ENCODE peak calls at places on chromosome 14, in nine cellular contexts. M is fibroblast of lung, J is OCI-LY7, T is mucosa of descending colon, G is transverse colon, Y is upper lobe of right lung, H is HCT116, O is lower lobe of right lung, N is IMR-90. U is an unnamed sample. For H3K4me1, the result is how much of the 10 kb centered on the place peaks cover.

GRCh38 chr14:32027255-32027939 is 49.7 kb upstream of the ARHGAP5 start:
- DNase-seq in N (peak), G (no peak), T (no peak), M (no peak), J (no peak), H (no peak), O (no peak), Y (no peak), U (no peak)

GRCh38 chr14:104389326-104390220 is 190.0 kb upstream of the C14orf180 start:
- DNase-seq in G (no peak), N (no peak), H (no peak), J (peak), M (no peak), Y (peak), O (no peak), T (no peak), U (peak)

GRCh38 chr14:58923751-58924405 is 264.6 kb upstream of the DAAM1 start:
- DNase-seq in T (no peak), M (no peak), G (no peak), J (no peak), H (no peak), O (no peak), Y (no peak), N (no peak), U (no peak)

GRCh38 chr14:71574976-71575375 is 357.3 kb upstream of the RGS6 start:
- DNase-seq in O (no peak), Y (no peak), H (no peak), T (no peak), N (peak), M (peak), J (no peak), G (no peak), U (peak)

GRCh38 chr14:75279739-75280447 is 1.3 kb downstream of the FOS start:
- DNase-seq in G (peak), T (peak), M (peak), Y (peak), O (peak), H (no peak), J (no peak), N (peak), U (peak)

GRCh38 chr14:79587194-79587593 is 624.1 kb downstream of the DIO2 start:
- DNase-seq in T (no peak), N (no peak), M (peak), J (no peak), Y (no peak), G (no peak), H (no peak), O (no peak), U (no peak)

GRCh38 chr14:99564903-99565259 is 39.1 kb downstream of the CCDC85C start:
- DNase-seq in N (no peak), O (no peak), H (no peak), M (no peak), Y (no peak), J (no peak), T (no peak), G (no peak), U (no peak)

GRCh38 chr14:87615822-87616679 is 376.9 kb downstream of the GALC start:
- DNase-seq in O (no peak), Y (no peak), M (peak), G (peak), J (peak), H (peak), N (peak), T (peak), U (peak)

GRCh38 chr14:59055439-59056045 is 132.9 kb upstream of the DAAM1 start:
- DNase-seq in N (peak), M (peak), O (no peak), J (peak), Y (no peak), G (peak), H (peak), T (no peak), U (peak)

GRCh38 chr14:106174206-106174605 is 647.8 kb downstream of the TMEM121 start:
- DNase-seq in J (no peak), O (no peak), T (peak), N (no peak), Y (no peak), M (no peak), G (peak), H (no peak), U (no peak)

GRCh38 chr14:23118506-23119361 is at the start of gene CEBPE:
- DNase-seq in N (no peak), Y (no peak), M (no peak), O (no peak), J (no peak), H (no peak), T (no peak), G (no peak), U (no peak)

GRCh38 chr14:76101384-76101783 is 50.3 kb upstream of the GPATCH2L start:
- DNase-seq in G (no peak), H (no peak), M (peak), O (no peak), T (no peak), J (no peak), N (peak), Y (no peak), U (no peak)

GRCh38 chr14:80425686-80426085 is 214.4 kb upstream of the DIO2 start:
- DNase-seq in T (no peak), N (peak), J (no peak), O (no peak), Y (no peak), H (peak), M (peak), G (no peak), U (no peak)

GRCh38 chr14:28243600-28243999 is 523.0 kb upstream of the FOXG1 start:
- DNase-seq in J (no peak), H (no peak), M (no peak), Y (no peak), N (no peak), G (no peak), O (no peak), T (no peak), U (no peak)

GRCh38 chr14:81509838-81510452 is 23.7 kb downstream of the SEL1L start:
- DNase-seq in T (no peak), Y (no peak), O (no peak), H (no peak), N (no peak), J (no peak), G (no peak), M (no peak), U (no peak)

GRCh38 chr14:28298156-28298555 is 468.4 kb upstream of the FOXG1 start:
- DNase-seq in G (no peak), Y (no peak), O (no peak), T (no peak), M (no peak), J (no peak), H (no peak), N (no peak), U (no peak)

GRCh38 chr14:74488788-74489397 is 4.2 kb downstream of the NPC2 start:
- DNase-seq in N (peak), Y (no peak), M (peak), J (peak), O (no peak), T (no peak), G (no peak), H (peak), U (no peak)

GRCh38 chr14:26926585-26926984 is 328.8 kb upstream of the NOVA1 start:
- DNase-seq in T (no peak), M (no peak), G (no peak), Y (no peak), O (no peak), H (no peak), J (no peak), N (no peak), U (no peak)

GRCh38 chr14:63616015-63616414 is 25.7 kb downstream of the WDR89 start:
- DNase-seq in T (no peak), M (peak), O (peak), N (no peak), Y (peak), J (no peak), H (no peak), G (no peak), U (no peak)

GRCh38 chr14:104341532-104342434 is 203.4 kb downstream of the KIF26A start:
- DNase-seq in G (peak), T (peak), Y (peak), N (no peak), H (peak), M (no peak), J (peak), O (peak), U (peak)

GRCh38 chr14:70780396-70781075 is 28.8 kb downstream of the MAP3K9 start:
- DNase-seq in H (no peak), M (no peak), G (peak), O (peak), J (peak), Y (peak), T (peak), N (no peak), U (peak)

GRCh38 chr14:74720526-74720925 is 7.6 kb downstream of the FCF1 start:
- DNase-seq in J (no peak), T (no peak), H (no peak), N (peak), G (no peak), Y (no peak), O (no peak), M (peak), U (no peak)

GRCh38 chr14:100914597-100915021 is 11.1 kb upstream of the RTL1 start:
- DNase-seq in O (no peak), M (no peak), Y (no peak), G (no peak), H (no peak), T (no peak), J (no peak), N (peak), U (no peak)

GRCh38 chr14:43135877-43136411 is 1371.1 kb downstream of the FSCB start:
- DNase-seq in T (no peak), H (no peak), Y (no peak), N (no peak), M (no peak), O (no peak), G (no peak), J (no peak), U (no peak)

GRCh38 chr14:52052289-52052943 is 16.4 kb downstream of the NID2 start:
- DNase-seq in H (no peak), G (no peak), M (peak), N (peak), O (no peak), Y (no peak), T (no peak), J (no peak), U (no peak)

GRCh38 chr14:68167717-68168087 is 348.1 kb downstream of the RAD51B start:
- DNase-seq in N (no peak), J (no peak), T (no peak), O (no peak), H (no peak), G (no peak), M (no peak), Y (no peak), U (no peak)
- TF ChIP-seq CTCF in N (no peak), J (no peak), T (no peak), O (no peak), H (no peak), G (no peak), M (no peak), Y (no peak), U (no peak)

DNA sequence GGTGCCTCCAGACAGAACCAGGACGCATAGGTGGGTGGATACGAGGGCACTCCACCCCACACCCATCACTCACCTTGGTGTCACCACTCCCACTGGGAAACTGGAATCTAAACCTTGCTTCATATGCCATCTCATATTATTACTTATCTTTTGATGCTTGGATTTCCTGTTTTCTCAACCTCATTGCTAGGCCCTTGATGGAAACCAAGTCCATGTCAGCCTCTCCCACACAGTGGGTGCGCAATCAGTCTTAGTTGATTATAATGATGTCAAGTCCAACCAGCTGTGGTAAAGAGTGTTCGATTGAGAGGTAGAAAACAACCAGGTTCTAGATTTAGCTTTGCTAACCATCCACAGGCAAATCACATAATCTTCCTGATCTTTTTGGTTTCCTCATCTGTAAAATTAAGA is 584 bp upstream of the DDHD1 start:
- DNase-seq in M (no peak), Y (no peak), O (no peak), G (no peak), H (no peak), J (no peak), T (no peak), N (no peak), U (no peak)
- H3K4me3 ChIP-seq in M (peak), Y (peak), O (peak), G (peak), H (peak), J (peak), T (no peak), N (peak), U (peak)

GRCh38 chr14:93079321-93079720 is 36.4 kb downstream of the ITPK1 start:
- DNase-seq in M (no peak), G (no peak), N (no peak), Y (no peak), T (no peak), O (no peak), J (no peak), H (no peak), U (no peak)
- H3K4me1 ChIP-seq in M (under half), G (under half), N (under half), Y (under half), T (under half), O (under half), J (under half), H (under half), U (under half)

GRCh38 chr14:92314182-92314581 is 8.8 kb upstream of the SLC24A4 start:
- DNase-seq in Y (no peak), G (no peak), J (no peak), T (no peak), H (no peak), O (no peak), N (no peak), M (peak), U (no peak)

GRCh38 chr14:92308676-92309075 is 14.3 kb upstream of the SLC24A4 start:
- DNase-seq in M (no peak), N (no peak), Y (no peak), G (no peak), J (no peak), T (no peak), O (no peak), H (no peak), U (peak)

GRCh38 chr14:92315050-92315785 is 7.7 kb upstream of the SLC24A4 start:
- DNase-seq in J (no peak), G (no peak), O (no peak), N (no peak), M (no peak), T (no peak), H (no peak), Y (no peak), U (no peak)

GRCh38 chr14:92310776-92311375 is 12.1 kb upstream of the SLC24A4 start:
- DNase-seq in O (no peak), G (no peak), M (peak), J (no peak), Y (no peak), N (peak), T (no peak), H (no peak), U (no peak)

GRCh38 chr14:92309968-92310367 is 13.0 kb upstream of the SLC24A4 start:
- DNase-seq in M (no peak), J (no peak), N (no peak), G (no peak), O (no peak), Y (no peak), H (no peak), T (no peak), U (no peak)
- TF ChIP-seq CTCF in M (no peak), J (no peak), N (no peak), G (no peak), O (no peak), Y (no peak), H (no peak), T (no peak), U (no peak)

DNA sequence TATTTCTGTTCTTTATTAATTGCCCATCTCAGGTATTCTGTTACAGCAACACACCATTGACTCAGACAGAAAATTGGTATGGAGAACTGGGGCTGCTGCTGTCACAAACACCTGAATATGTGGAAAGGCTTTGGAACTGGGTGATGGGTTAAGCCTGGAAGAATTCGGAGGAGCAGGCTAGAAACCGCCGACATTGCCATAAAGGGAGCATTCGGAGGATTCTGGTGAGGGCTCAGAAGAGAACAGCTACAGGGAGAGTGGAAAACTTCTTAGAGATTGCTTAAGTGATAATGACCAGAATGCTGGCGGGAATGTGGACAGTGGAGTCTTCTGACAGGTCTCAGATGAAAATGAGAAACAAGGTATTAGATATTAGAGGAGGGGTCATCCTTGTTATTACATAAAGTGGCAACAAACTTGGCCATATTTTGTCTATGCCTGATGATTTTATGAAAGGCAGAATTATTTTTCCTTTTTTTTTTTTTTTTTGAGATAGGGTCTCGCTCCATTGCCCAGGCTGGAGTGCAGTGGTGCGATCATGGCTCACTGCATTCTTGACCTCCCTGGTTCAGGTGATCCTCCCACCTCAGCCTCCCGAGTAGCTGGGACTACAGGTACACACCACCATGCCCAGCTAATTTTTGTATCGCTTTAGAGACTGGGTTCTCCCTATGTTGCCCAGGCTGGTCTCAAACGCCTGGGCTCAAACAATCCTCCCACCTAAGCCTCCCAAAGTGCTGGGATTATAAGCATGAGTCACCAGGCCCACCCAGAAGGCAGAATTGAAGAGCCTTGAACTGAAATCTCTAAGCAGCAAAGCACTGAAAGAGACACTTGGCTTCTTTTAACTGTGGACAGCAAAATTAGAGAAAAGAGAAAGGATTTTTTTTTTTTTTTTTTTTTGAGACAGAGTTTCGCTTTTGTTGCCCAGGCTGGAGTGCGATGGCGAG is 16.7 kb upstream of the RCOR1 start:
- DNase-seq in Y (no peak), J (no peak), N (no peak), H (no peak), M (no peak), T (no peak), O (no peak), G (no peak), U (no peak)
- H3K4me3 ChIP-seq in Y (no peak), J (no peak), N (no peak), H (no peak), M (no peak), T (no peak), O (no peak), G (no peak), U (no peak)

DNA sequence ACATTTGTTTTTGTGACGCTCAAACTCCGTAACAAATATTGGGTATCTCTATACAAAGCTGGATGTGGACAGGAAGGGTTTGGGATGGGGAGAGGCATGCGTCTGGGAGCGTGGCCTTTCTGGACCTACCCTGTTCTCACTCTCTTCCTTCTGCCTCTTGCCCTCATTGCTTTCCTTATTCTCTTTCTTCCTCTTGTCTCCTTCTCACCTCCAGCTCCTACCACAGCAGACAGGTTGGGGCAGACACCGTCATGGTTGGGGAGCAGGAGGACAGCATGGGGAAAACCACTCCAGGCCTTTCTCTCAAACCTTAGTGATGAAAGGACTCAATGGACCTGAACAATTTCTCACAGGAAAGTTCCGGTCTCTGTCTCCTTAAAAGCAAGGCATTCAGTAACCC is 465.3 kb downstream of the RAD51B start:
- DNase-seq in H (no peak), N (no peak), O (no peak), M (no peak), J (peak), G (no peak), T (no peak), Y (no peak), U (no peak)
- H3K4me1 ChIP-seq in H (under half), N (under half), O (under half), M (under half), J (half or more), G (under half), T (under half), Y (under half), U (under half)

DNA sequence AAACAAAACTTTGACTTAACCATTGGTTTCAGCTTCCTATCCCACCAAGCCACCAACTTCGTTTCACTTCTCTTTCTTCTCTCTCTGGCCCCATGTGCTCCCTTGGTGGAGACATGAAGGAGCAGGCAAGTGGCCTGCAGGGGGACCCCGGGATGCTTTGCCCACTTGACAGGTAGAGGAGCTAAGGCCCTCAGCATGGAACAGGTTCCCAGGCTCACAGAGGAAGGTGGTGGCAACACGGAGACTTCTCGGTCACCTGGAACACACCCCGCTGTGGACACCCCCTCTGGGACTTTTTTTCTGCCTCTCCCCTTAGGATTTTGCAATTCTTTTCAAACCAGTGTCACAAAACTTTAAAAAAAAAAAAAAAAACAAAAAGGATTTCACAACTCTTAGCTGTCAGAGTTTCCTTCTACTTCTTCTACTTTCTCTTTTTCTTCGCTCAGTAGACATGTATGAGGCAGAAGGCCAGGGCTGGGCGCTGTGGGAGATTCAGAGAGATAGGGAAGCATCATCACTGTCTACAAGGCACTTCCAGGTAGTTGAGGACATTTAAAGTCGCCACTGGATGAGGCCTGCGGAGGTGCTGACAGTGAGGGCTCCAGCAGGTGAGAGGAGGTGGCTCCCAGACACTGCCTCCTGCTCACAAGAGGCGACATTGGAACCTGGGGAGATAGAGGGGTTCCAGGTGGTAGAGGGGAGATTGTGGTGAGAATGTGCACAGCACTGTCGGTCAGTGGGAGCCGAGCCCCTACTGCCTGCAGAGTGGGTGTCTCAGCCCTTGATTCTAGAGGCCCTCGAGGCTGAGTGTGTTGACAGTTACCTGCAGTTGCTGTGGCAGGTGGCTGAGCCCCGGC is 119.6 kb downstream of the GCH1 start:
- DNase-seq in G (peak), H (no peak), M (no peak), J (peak), N (no peak), T (no peak), O (peak), Y (no peak), U (no peak)
- TF ChIP-seq CTCF in G (no peak), H (peak), M (no peak), J (peak), N (no peak), T (no peak), O (peak), Y (no peak), U (no peak)

GRCh38 chr14:77140343-77140936 is 1.2 kb downstream of the ZDHHC22 start:
- DNase-seq in N (no peak), M (no peak), H (no peak), G (no peak), T (no peak), O (no peak), J (no peak), Y (no peak), U (no peak)
- H3K4me3 ChIP-seq in N (no peak), M (no peak), H (no peak), G (peak), T (no peak), O (no peak), J (no peak), Y (no peak), U (no peak)

GRCh38 chr14:65332141-65332871 is 80.2 kb upstream of the FUT8 start:
- DNase-seq in O (no peak), J (peak), G (no peak), T (no peak), M (no peak), N (no peak), H (no peak), Y (no peak), U (no peak)

GRCh38 chr14:65334765-65335411 is 77.6 kb upstream of the FUT8 start:
- DNase-seq in O (no peak), G (peak), H (no peak), M (no peak), T (peak), N (no peak), Y (no peak), J (peak), U (no peak)

GRCh38 chr14:65335548-65335947 is 77.0 kb upstream of the FUT8 start:
- DNase-seq in G (peak), M (no peak), T (peak), Y (no peak), O (no peak), H (no peak), N (no peak), J (no peak), U (no peak)

GRCh38 chr14:65336191-65336591 is 76.3 kb upstream of the FUT8 start:
- DNase-seq in H (no peak), G (no peak), T (no peak), N (peak), O (no peak), Y (no peak), M (peak), J (no peak), U (no peak)

GRCh38 chr14:65333926-65334687 is 78.4 kb upstream of the FUT8 start:
- DNase-seq in J (peak), N (peak), G (peak), M (peak), T (peak), H (no peak), Y (no peak), O (peak), U (peak)
- H3K4me1 ChIP-seq in J (half or more), N (under half), G (under half), M (under half), T (under half), H (under half), Y (under half), O (under half), U (under half)